ENCODE peak calls at places on chromosomes 7 and 10, in five cellular contexts. R is BJ; X is astrocyte of the spinal cord; D is epithelial cell of proximal tubule; I is activated CD8-positive, alpha-beta T cell treated with anti-CD3 and anti-CD28 coated beads for 36 hours. M is an unnamed sample.

GRCh38 chr7:1049006-1049741 is 4.8 kb downstream of the GPR146 start:
- DNase-seq in R (no peak), X (no peak), D (no peak), I (peak), M (no peak)

GRCh38 chr7:78221961-78222751 is 423.6 kb downstream of the PHTF2 start:
- DNase-seq in R (peak), X (no peak), D (no peak), I (no peak), M (no peak)

GRCh38 chr7:2710901-2711551 is 23.0 kb downstream of the AMZ1 start:
- DNase-seq in R (no peak), X (no peak), D (no peak), I (peak), M (no peak)

GRCh38 chr10:114649217-114649906 is 8.7 kb downstream of the ABLIM1 start:
- DNase-seq in R (no peak), X (no peak), D (no peak), I (no peak), M (no peak)

GRCh38 chr10:48779546-48780152 is 95.0 kb downstream of the WDFY4 start:
- DNase-seq in R (no peak), X (no peak), D (no peak), I (no peak), M (no peak)

GRCh38 chr10:78547397-78547796 is 513.7 kb downstream of the RPS24 start:
- DNase-seq in R (no peak), X (no peak), D (no peak), I (peak), M (no peak)

GRCh38 chr7:128005117-128005516 is 26.1 kb downstream of the LRRC4 start:
- DNase-seq in R (no peak), X (no peak), D (no peak), I (no peak), M (no peak)

GRCh38 chr7:120185940-120186682 is 86.9 kb upstream of the KCND2 start:
- DNase-seq in R (no peak), X (no peak), D (no peak), I (no peak), M (no peak)

GRCh38 chr10:44320727-44321126 is 64.2 kb downstream of the CXCL12 start:
- DNase-seq in R (no peak), X (no peak), D (no peak), I (no peak), M (no peak)

GRCh38 chr7:27147211-27148030 is at the start of gene HOXA6:
- DNase-seq in R (no peak), X (peak), D (no peak), I (no peak), M (peak)

GRCh38 chr7:29853775-29854174 is 47.5 kb downstream of the WIPF3 start:
- DNase-seq in R (no peak), X (no peak), D (no peak), I (no peak), M (no peak)

GRCh38 chr7:82805527-82805960 is 357.1 kb downstream of the PCLO start:
- DNase-seq in R (peak), X (peak), D (peak), I (no peak), M (no peak)

GRCh38 chr7:85154282-85154937 is 32.4 kb downstream of the SEMA3D start:
- DNase-seq in R (no peak), X (no peak), D (no peak), I (no peak), M (no peak)

DNA sequence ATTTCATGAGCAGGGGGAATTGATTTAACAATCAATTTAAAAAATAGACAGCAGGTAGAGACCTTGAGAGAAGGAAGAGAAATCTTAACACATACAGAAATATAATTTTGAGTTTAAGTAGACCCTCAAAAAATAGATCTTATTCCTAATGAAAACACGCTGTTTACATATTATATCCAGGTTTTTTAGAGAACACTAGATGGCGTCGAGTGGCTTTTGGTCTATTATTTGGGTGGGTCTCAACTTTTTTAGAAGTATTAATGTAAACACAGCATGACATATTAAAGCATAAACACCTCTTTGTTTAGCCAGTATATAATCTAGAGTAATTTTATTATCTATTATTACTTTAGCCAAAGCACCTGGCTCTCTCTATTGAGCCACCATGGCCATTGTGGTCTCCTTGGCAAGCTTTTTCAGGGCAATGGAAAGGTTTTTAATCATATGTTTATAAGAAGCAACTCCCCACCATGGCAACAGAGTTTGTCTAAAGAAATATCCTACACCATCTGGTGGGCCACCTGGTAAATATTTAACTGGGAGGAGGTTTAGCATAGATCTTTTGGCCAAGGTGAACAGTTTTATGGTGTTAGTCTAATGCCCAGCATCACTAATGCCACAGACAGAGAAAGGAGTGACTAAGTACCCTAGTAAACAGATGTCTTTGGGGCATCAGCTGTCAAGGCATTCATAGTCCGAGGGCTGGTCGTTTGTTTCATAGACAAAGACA is 59.7 kb upstream of the PRSS1 start:
- DNase-seq in R (no peak), X (no peak), D (no peak), I (no peak), M (no peak)
- TF ChIP-seq CTCF in R (peak), X (peak), D (peak), I (no peak), M (no peak)

DNA sequence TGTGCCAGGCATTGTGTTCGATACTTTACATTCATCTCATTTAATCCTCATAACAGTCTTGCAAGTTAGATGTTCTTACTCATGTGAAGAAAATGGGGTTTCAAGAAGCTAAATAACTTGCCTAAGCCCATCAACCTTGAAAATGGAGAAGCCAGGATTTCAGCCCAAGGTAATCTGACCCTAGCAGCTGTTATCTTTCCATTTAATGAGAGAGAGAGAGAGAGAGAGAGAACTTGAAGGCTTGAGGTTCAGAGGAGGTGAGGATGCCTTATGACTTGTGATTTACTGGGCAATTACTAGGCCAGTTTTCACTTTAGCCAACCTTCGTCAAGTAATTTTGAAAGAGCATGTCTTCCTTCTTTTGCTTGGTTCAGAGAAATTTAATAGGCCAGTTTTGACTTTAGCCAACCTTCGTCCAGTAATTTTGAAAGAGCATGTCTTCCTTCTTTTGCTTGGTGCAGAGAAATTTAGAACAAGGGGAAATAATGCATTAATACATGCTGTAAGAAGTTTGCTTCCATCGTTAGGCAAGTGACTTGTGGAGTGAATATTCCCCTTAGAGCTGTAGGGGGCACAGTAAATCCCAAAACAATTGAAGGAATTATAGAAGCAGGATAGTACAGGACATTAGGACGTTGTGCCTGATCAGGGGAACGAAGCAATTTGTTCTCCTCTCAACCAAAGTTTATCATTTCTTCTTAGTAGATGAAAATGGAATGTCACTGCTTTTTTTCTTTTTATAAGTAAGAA is 143.0 kb upstream of the BMPER start:
- DNase-seq in R (no peak), X (no peak), D (no peak), I (no peak), M (no peak)
- TF ChIP-seq CTCF in R (no peak), X (no peak), D (no peak), I (no peak), M (no peak)

GRCh38 chr7:79828866-79829265 is 305.8 kb upstream of the GNAI1 start:
- DNase-seq in R (no peak), X (no peak), D (no peak), I (no peak), M (no peak)
- TF ChIP-seq CTCF in R (no peak), X (no peak), D (no peak), I (no peak), M (no peak)

DNA sequence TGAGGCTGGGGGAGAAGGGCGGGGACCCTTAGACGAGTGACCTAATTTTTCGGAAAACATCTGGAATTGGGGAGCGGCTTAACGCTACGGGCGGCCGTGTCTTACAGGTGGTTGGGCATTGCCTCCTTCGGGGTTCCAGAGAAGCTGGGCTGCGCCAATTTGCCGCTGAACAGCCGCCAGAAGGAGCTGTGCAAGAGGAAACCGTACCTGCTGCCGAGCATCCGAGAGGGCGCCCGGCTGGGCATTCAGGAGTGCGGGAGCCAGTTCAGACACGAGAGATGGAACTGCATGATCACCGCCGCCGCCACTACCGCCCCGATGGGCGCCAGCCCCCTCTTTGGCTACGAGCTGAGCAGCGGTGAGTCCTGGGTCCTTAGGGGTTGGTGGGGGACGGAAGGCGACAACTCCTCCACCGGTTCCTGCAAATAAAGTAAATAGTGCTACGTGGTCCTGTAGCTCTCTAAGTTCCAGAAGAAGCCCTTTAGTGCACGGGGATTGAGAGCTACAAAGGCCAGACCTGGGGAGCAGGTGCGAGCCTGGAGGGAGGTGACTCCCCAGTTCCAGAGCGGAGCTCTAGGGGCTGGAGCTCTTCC is 756 bp downstream of the WNT16 start:
- DNase-seq in R (no peak), X (peak), D (no peak), I (peak), M (no peak)
- TF ChIP-seq CTCF in R (peak), X (peak), D (peak), I (no peak), M (no peak)

GRCh38 chr7:31761646-31762045 is 74.6 kb downstream of the PPP1R17 start:
- DNase-seq in R (no peak), X (no peak), D (no peak), I (no peak), M (no peak)

GRCh38 chr7:31764457-31764856 is 77.4 kb downstream of the PPP1R17 start:
- DNase-seq in R (no peak), X (no peak), D (no peak), I (no peak), M (no peak)

GRCh38 chr7:31758770-31759169 is 71.8 kb downstream of the PPP1R17 start:
- DNase-seq in R (no peak), X (peak), D (no peak), I (no peak), M (no peak)

GRCh38 chr7:31767686-31768358 is 80.8 kb downstream of the PPP1R17 start:
- DNase-seq in R (no peak), X (no peak), D (no peak), I (no peak), M (no peak)

DNA sequence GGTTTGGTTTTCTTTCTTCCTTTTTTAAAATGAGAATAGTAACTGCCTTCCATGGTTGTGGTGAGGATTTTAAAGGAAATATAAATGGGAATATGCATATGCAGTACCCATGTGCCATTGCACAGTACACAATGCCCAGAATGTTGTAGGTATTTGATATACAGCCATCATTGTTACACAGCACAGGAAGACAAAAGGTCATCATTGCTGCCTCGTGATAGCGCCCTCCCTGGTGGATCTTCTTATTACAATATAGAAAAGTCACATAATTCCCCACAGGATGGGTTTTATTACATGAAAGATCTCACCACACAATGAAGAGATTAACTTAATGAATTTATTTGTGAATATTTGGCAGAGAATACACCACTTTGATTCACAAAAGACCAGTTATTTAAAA is 76.5 kb downstream of the PPP1R17 start:
- DNase-seq in R (no peak), X (no peak), D (no peak), I (no peak), M (no peak)
- TF ChIP-seq CTCF in R (peak), X (peak), D (peak), I (no peak), M (no peak)

GRCh38 chr7:113113912-113114311 is 4.4 kb downstream of the SMIM30 start:
- DNase-seq in R (no peak), X (no peak), D (no peak), I (peak), M (no peak)
- TF ChIP-seq CTCF in R (no peak), X (peak), D (peak), I (no peak), M (no peak)

GRCh38 chr10:6203331-6204062 is 765 bp downstream of the PFKFB3 start:
- DNase-seq in R (no peak), X (peak), D (no peak), I (no peak), M (no peak)
- TF ChIP-seq CTCF in R (peak), X (peak), D (peak), I (peak), M (peak)

M was measured in breast epithelium.